ENCODE peak calls at places on chromosome 21, in eight cellular contexts. One of them, this sample, is unnamed.

GRCh38 chr21:25424045-25424444 is 183.2 kb downstream of the MRPL39 start:
- DNase-seq in psoas muscle: no peak
- DNase-seq in lower leg skin: no peak
- DNase-seq in HL-60: no peak
- DNase-seq in adrenal gland: no peak
- DNase-seq in PC-3: no peak
- DNase-seq in foreskin fibroblast: no peak
- DNase-seq in PC-9: no peak
- DNase-seq in this sample: peak; percentile 53

GRCh38 chr21:38244885-38245869 is 11.6 kb upstream of the KCNJ15 start:
- DNase-seq in psoas muscle: peak; percentile 34
- DNase-seq in lower leg skin: no peak
- DNase-seq in HL-60: peak; percentile 41
- DNase-seq in adrenal gland: no peak
- DNase-seq in PC-3: peak; percentile 83
- DNase-seq in foreskin fibroblast: peak; percentile 95
- DNase-seq in PC-9: no peak
- DNase-seq in this sample: no peak

GRCh38 chr21:39647476-39647875 is 34.7 kb downstream of the B3GALT5 start:
- DNase-seq in psoas muscle: no peak
- DNase-seq in lower leg skin: no peak
- DNase-seq in HL-60: no peak
- DNase-seq in adrenal gland: no peak
- DNase-seq in PC-3: peak; percentile 79
- DNase-seq in foreskin fibroblast: peak; percentile 66
- DNase-seq in PC-9: no peak
- DNase-seq in this sample: no peak

GRCh38 chr21:24179110-24179509 is 1428.2 kb downstream of the MRPL39 start:
- DNase-seq in psoas muscle: no peak
- DNase-seq in lower leg skin: no peak
- DNase-seq in HL-60: no peak
- DNase-seq in adrenal gland: no peak
- DNase-seq in PC-3: no peak
- DNase-seq in foreskin fibroblast: no peak
- DNase-seq in PC-9: no peak
- DNase-seq in this sample: no peak

GRCh38 chr21:42530167-42530518 is 16.5 kb downstream of the SLC37A1 start:
- DNase-seq in psoas muscle: no peak
- DNase-seq in lower leg skin: peak; percentile 72
- DNase-seq in HL-60: no peak
- DNase-seq in adrenal gland: no peak
- DNase-seq in PC-3: no peak
- DNase-seq in foreskin fibroblast: no peak
- DNase-seq in PC-9: no peak
- DNase-seq in this sample: no peak

GRCh38 chr21:31180256-31181088 is 142.2 kb upstream of the KRTAP19-8 start:
- DNase-seq in psoas muscle: no peak
- DNase-seq in lower leg skin: no peak
- DNase-seq in HL-60: peak; percentile 30
- DNase-seq in adrenal gland: no peak
- DNase-seq in PC-3: peak; percentile 71
- DNase-seq in foreskin fibroblast: peak; percentile 70
- DNase-seq in PC-9: no peak
- DNase-seq in this sample: peak; percentile 21

GRCh38 chr21:38798481-38798882 is 7.2 kb upstream of the ETS2 start:
- DNase-seq in psoas muscle: no peak
- DNase-seq in lower leg skin: peak; percentile 87
- DNase-seq in HL-60: no peak
- DNase-seq in adrenal gland: no peak
- DNase-seq in PC-3: peak; percentile 96
- DNase-seq in foreskin fibroblast: no peak
- DNase-seq in PC-9: peak; percentile 91
- DNase-seq in this sample: no peak

GRCh38 chr21:42524341-42525227 is 10.9 kb downstream of the SLC37A1 start:
- DNase-seq in psoas muscle: peak; percentile 67
- DNase-seq in lower leg skin: no peak
- DNase-seq in HL-60: no peak
- DNase-seq in adrenal gland: no peak
- DNase-seq in PC-3: peak; percentile 22
- DNase-seq in foreskin fibroblast: peak; percentile 22
- DNase-seq in PC-9: no peak
- DNase-seq in this sample: peak; percentile 68

GRCh38 chr21:37047079-37047478 is 25.8 kb downstream of the PIGP start:
- DNase-seq in psoas muscle: no peak
- DNase-seq in lower leg skin: no peak
- DNase-seq in HL-60: no peak
- DNase-seq in adrenal gland: no peak
- DNase-seq in PC-3: peak; percentile 83
- DNase-seq in foreskin fibroblast: no peak
- DNase-seq in PC-9: peak; percentile 71
- DNase-seq in this sample: no peak

GRCh38 chr21:37659874-37660273 is 256.4 kb downstream of the KCNJ6 start:
- DNase-seq in psoas muscle: no peak
- DNase-seq in lower leg skin: no peak
- DNase-seq in HL-60: no peak
- DNase-seq in adrenal gland: no peak
- DNase-seq in PC-3: no peak
- DNase-seq in foreskin fibroblast: no peak
- DNase-seq in PC-9: peak; percentile 59
- DNase-seq in this sample: no peak

GRCh38 chr21:41393876-41394465 is 32.1 kb upstream of the MX1 start:
- DNase-seq in psoas muscle: no peak
- DNase-seq in lower leg skin: peak; percentile 76
- DNase-seq in HL-60: no peak
- DNase-seq in adrenal gland: no peak
- DNase-seq in PC-3: no peak
- DNase-seq in foreskin fibroblast: no peak
- DNase-seq in PC-9: no peak
- DNase-seq in this sample: no peak

GRCh38 chr21:41398831-41399230 is 27.2 kb upstream of the MX1 start:
- DNase-seq in psoas muscle: no peak
- DNase-seq in lower leg skin: peak; percentile 50
- DNase-seq in HL-60: no peak
- DNase-seq in adrenal gland: no peak
- DNase-seq in PC-3: no peak
- DNase-seq in foreskin fibroblast: no peak
- DNase-seq in PC-9: no peak
- DNase-seq in this sample: no peak

GRCh38 chr21:41397416-41397815 is 28.6 kb upstream of the MX1 start:
- DNase-seq in psoas muscle: no peak
- DNase-seq in lower leg skin: peak; percentile 78
- DNase-seq in HL-60: peak; percentile 39
- DNase-seq in adrenal gland: no peak
- DNase-seq in PC-3: no peak
- DNase-seq in foreskin fibroblast: no peak
- DNase-seq in PC-9: no peak
- DNase-seq in this sample: no peak

GRCh38 chr21:41398251-41398650 is 27.8 kb upstream of the MX1 start:
- DNase-seq in psoas muscle: no peak
- DNase-seq in lower leg skin: no peak
- DNase-seq in HL-60: no peak
- DNase-seq in adrenal gland: no peak
- DNase-seq in PC-3: no peak
- DNase-seq in foreskin fibroblast: no peak
- DNase-seq in PC-9: no peak
- DNase-seq in this sample: no peak

GRCh38 chr21:41396452-41397107 is 29.5 kb upstream of the MX1 start:
- DNase-seq in psoas muscle: peak; percentile 37
- DNase-seq in lower leg skin: peak; percentile 88
- DNase-seq in HL-60: peak; percentile 92
- DNase-seq in adrenal gland: peak; percentile 35
- DNase-seq in PC-3: peak; percentile 48
- DNase-seq in foreskin fibroblast: no peak
- DNase-seq in PC-9: peak; percentile 75
- DNase-seq in this sample: no peak
- H3K4me3 ChIP-seq in psoas muscle: no peak overlapping the region
- H3K4me3 ChIP-seq in lower leg skin: no peak overlapping the region
- H3K4me3 ChIP-seq in HL-60: no peak overlapping the region
- H3K4me3 ChIP-seq in adrenal gland: no peak overlapping the region
- H3K4me3 ChIP-seq in PC-3: no peak overlapping the region
- H3K4me3 ChIP-seq in foreskin fibroblast: no peak overlapping the region
- H3K4me3 ChIP-seq in PC-9: peak overlapping the region; percentile 28
- H3K4me3 ChIP-seq in this sample: no peak overlapping the region

DNA sequence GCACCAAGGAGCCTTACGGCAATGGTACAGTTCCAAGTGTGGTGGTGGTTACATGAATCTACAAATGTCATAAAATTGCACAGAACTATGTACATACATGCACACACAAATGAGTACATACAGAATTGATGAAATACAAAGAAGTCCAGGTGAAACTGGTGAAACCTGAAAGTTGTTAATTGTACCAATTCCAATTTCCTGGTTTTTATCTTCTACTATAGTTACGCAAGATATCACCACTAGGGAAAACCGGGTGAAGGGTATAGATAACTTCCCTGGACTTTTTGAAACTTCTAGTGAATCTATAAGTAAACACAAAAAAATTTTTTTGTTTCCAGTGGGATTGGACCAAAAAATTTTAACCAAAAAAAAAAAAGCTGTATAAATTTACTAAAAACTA is 18.9 kb downstream of the HSF2BP start:
- DNase-seq in psoas muscle: no peak
- DNase-seq in lower leg skin: no peak
- DNase-seq in HL-60: no peak
- DNase-seq in adrenal gland: no peak
- DNase-seq in PC-3: peak; percentile 30
- DNase-seq in foreskin fibroblast: no peak
- DNase-seq in PC-9: peak; percentile 69
- DNase-seq in this sample: no peak
- TF ChIP-seq CTCF in psoas muscle: no peak
- TF ChIP-seq CTCF in lower leg skin: no peak
- TF ChIP-seq CTCF in HL-60: no peak
- TF ChIP-seq CTCF in adrenal gland: no peak
- TF ChIP-seq CTCF in PC-3: no peak
- TF ChIP-seq CTCF in foreskin fibroblast: no peak
- TF ChIP-seq CTCF in PC-9: no peak
- TF ChIP-seq CTCF in this sample: no peak

DNA sequence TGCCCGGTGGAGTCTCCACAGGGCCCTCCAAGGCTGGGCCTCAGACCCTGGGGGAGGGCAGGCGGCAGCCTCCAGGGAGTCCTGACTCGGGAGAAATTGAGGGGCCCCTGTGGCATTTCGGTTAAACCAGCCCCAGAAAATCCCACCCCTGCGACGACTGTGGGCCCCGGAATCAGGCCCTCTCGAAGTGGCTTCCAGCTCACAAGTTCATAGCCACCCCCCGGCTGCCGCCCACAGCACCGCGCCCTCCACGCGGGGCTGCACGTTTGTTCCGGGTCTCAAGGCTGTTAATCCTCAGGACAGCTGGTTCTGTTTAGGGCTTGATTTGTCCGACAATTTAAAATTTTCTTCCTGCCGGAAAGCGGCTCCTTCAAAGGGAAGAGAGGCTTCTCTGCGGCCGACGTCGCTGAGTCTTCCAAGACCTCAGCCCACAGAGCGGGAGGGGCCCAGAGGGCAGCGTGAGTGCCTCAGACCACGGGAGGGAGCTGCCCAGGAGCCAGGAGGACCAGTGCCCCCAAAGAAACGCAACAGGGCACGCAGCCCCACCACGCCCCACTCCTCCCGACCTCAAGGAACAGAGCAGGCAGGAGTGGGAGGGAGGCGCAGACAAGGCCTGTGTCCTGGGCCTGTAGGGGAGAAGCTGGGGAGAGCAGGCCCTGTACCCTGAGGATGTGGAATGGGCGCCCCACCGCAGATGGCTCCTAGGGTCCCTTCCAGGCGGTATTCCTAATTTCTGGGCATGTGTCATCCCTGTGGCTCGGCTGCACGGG is 14.5 kb upstream of the COL6A2 start:
- DNase-seq in psoas muscle: peak; percentile 16
- DNase-seq in lower leg skin: peak; percentile 88
- DNase-seq in HL-60: no peak
- DNase-seq in adrenal gland: no peak
- DNase-seq in PC-3: no peak
- DNase-seq in foreskin fibroblast: peak; percentile 96
- DNase-seq in PC-9: no peak
- DNase-seq in this sample: no peak
- H3K4me3 ChIP-seq in psoas muscle: no peak overlapping the region
- H3K4me3 ChIP-seq in lower leg skin: no peak overlapping the region
- H3K4me3 ChIP-seq in HL-60: no peak overlapping the region
- H3K4me3 ChIP-seq in adrenal gland: no peak overlapping the region
- H3K4me3 ChIP-seq in PC-3: no peak overlapping the region
- H3K4me3 ChIP-seq in foreskin fibroblast: no peak overlapping the region
- H3K4me3 ChIP-seq in PC-9: no peak overlapping the region
- H3K4me3 ChIP-seq in this sample: no peak overlapping the region

DNA sequence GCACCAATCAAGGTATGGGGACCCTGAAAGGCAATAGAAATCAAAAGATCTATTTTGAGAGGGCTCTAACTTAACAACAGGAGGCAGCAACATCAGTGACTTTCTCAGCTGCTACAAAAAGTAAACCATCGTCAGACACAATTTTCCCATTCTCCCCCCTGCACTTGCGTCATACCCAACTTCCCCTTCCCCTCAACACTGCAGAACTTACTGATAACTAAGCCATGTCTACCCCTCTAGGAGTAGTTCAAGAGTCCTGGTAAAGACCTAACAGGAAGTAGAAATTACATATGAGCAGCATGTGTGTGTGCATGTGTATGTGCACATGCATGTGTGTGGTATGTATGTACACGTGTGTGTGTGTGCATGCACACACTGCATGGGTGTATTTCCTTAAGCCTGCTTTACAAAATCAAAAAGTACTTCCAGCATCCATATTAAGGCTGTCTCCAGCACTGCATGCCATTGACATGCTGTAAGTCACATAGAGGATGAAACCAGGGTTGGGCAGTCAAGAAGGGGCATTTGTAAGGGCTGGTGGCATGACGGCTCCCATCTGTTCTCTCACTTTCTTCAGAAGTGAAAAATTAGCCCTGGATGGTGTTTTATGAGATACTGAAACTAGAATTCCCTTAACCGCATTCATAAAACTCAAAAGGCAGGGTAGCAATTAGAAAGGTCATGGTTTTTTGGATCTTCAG is 460.1 kb upstream of the RUNX1 start:
- DNase-seq in psoas muscle: no peak
- DNase-seq in lower leg skin: no peak
- DNase-seq in HL-60: peak; percentile 81
- DNase-seq in adrenal gland: no peak
- DNase-seq in PC-3: no peak
- DNase-seq in foreskin fibroblast: peak; percentile 24
- DNase-seq in PC-9: no peak
- DNase-seq in this sample: no peak
- TF ChIP-seq CTCF in psoas muscle: no peak
- TF ChIP-seq CTCF in lower leg skin: no peak
- TF ChIP-seq CTCF in HL-60: no peak
- TF ChIP-seq CTCF in adrenal gland: no peak
- TF ChIP-seq CTCF in PC-3: no peak
- TF ChIP-seq CTCF in foreskin fibroblast: no peak
- TF ChIP-seq CTCF in PC-9: no peak
- TF ChIP-seq CTCF in this sample: no peak